ENCODE peak calls at places on chromosomes 6 and 20, in six cellular contexts. Y is left colon, A is NCI-H1417, F is tibial nerve, X is GM19239, P is lung. S is an unnamed sample.

GRCh38 chr6:56226946-56227879 is 20.2 kb downstream of the COL21A1 start:
- DNase-seq in P (no peak), Y (no peak), F (no peak), A (no peak), X (no peak), S (no peak)

GRCh38 chr20:11981366-11981947 is 63.8 kb downstream of the BTBD3 start:
- DNase-seq in X (no peak), Y (no peak), P (no peak), A (no peak), F (no peak), S (no peak)

GRCh38 chr6:44002071-44002590 is 125.1 kb downstream of the MRPL14 start:
- DNase-seq in X (peak), P (no peak), F (no peak), Y (peak), A (peak), S (no peak)

GRCh38 chr6:146133866-146134265 is 105.0 kb downstream of the GRM1 start:
- DNase-seq in F (no peak), X (no peak), A (no peak), P (no peak), Y (no peak), S (no peak)

GRCh38 chr6:43926644-43927524 is 156.9 kb downstream of the VEGFA start:
- DNase-seq in X (no peak), P (peak), A (peak), Y (peak), F (no peak), S (no peak)

GRCh38 chr6:168186438-168186837 is 107.4 kb upstream of the FRMD1 start:
- DNase-seq in Y (no peak), X (no peak), A (no peak), P (no peak), F (no peak), S (no peak)

GRCh38 chr6:1544603-1545002 is 65.1 kb upstream of the FOXC1 start:
- DNase-seq in X (no peak), A (no peak), P (no peak), Y (no peak), F (no peak), S (no peak)

GRCh38 chr6:149990109-149990671 is 26.4 kb downstream of the ULBP1 start:
- DNase-seq in P (no peak), F (no peak), Y (no peak), X (no peak), A (peak), S (no peak)

GRCh38 chr20:22511943-22512910 is 72.1 kb downstream of the FOXA2 start:
- DNase-seq in X (no peak), P (peak), A (peak), Y (peak), F (no peak), S (no peak)

GRCh38 chr6:24636681-24637080 is 9.3 kb downstream of the KIAA0319 start:
- DNase-seq in X (no peak), A (no peak), F (no peak), Y (no peak), P (no peak), S (no peak)

GRCh38 chr6:44442833-44443444 is 55.4 kb downstream of the CDC5L start:
- DNase-seq in F (no peak), X (no peak), Y (no peak), A (no peak), P (no peak), S (no peak)

GRCh38 chr20:48544402-48545333 is 283.1 kb downstream of the PREX1 start:
- DNase-seq in P (no peak), A (no peak), F (no peak), Y (no peak), X (no peak), S (no peak)

GRCh38 chr6:20118877-20119276 is 93.4 kb downstream of the MBOAT1 start:
- DNase-seq in Y (no peak), A (no peak), X (no peak), F (no peak), P (no peak), S (no peak)

GRCh38 chr20:4973330-4974097 is 27.8 kb downstream of the SLC23A2 start:
- DNase-seq in F (peak), X (no peak), A (no peak), Y (peak), P (peak), S (peak)

GRCh38 chr6:6749791-6750434 is 161.4 kb downstream of the LY86 start:
- DNase-seq in Y (peak), P (peak), X (no peak), A (no peak), F (peak), S (no peak)

GRCh38 chr6:142165227-142165626 is 18.2 kb downstream of the VTA1 start:
- DNase-seq in F (no peak), P (no peak), A (no peak), Y (no peak), X (no peak), S (no peak)

GRCh38 chr6:5135783-5136376 is 50.7 kb downstream of the PPP1R3G start:
- DNase-seq in Y (no peak), X (no peak), P (no peak), F (no peak), A (peak), S (no peak)

GRCh38 chr6:105500693-105501092 is 97.8 kb upstream of the PREP start:
- DNase-seq in P (no peak), F (no peak), X (no peak), Y (no peak), A (no peak), S (no peak)

GRCh38 chr20:54208492-54209044 is 681 bp downstream of the PFDN4 start:
- DNase-seq in Y (no peak), P (no peak), A (peak), X (no peak), F (no peak), S (peak)

GRCh38 chr6:91500689-91501303 is 913.9 kb upstream of the MAP3K7 start:
- DNase-seq in P (no peak), A (no peak), F (no peak), Y (no peak), X (no peak), S (no peak)

GRCh38 chr6:89799756-89800155 is 19.8 kb downstream of the MDN1 start:
- DNase-seq in F (no peak), Y (no peak), A (no peak), X (no peak), P (no peak), S (no peak)

GRCh38 chr6:71457883-71458282 is 169.3 kb downstream of the OGFRL1 start:
- DNase-seq in F (no peak), Y (no peak), P (no peak), A (no peak), X (no peak), S (no peak)

GRCh38 chr6:129329677-129330076 is 380.3 kb downstream of the ARHGAP18 start:
- DNase-seq in A (no peak), Y (no peak), P (no peak), F (no peak), X (no peak), S (no peak)

GRCh38 chr6:52102330-52102932 is 15.0 kb upstream of the PKHD1 start:
- DNase-seq in F (no peak), X (no peak), Y (no peak), A (no peak), P (no peak), S (no peak)

GRCh38 chr6:14380421-14380820 is 262.8 kb downstream of the CD83 start:
- DNase-seq in X (no peak), P (no peak), Y (no peak), F (no peak), A (no peak), S (no peak)

GRCh38 chr20:1345030-1345755 is 16.3 kb upstream of the SDCBP2 start:
- DNase-seq in Y (no peak), X (no peak), A (no peak), F (no peak), P (no peak), S (no peak)

GRCh38 chr20:63619086-63619485 is 7.8 kb downstream of the GMEB2 start:
- DNase-seq in Y (no peak), P (no peak), A (no peak), X (no peak), F (no peak), S (no peak)

GRCh38 chr20:47875302-47876025 is 90.2 kb upstream of the SULF2 start:
- DNase-seq in X (no peak), Y (no peak), A (no peak), F (no peak), P (no peak), S (no peak)

GRCh38 chr20:48788486-48789072 is 39.2 kb downstream of the PREX1 start:
- DNase-seq in X (peak), Y (no peak), F (no peak), P (no peak), A (no peak), S (peak)

GRCh38 chr20:40325006-40325563 is 364.0 kb downstream of the MAFB start:
- DNase-seq in X (no peak), F (no peak), Y (no peak), P (no peak), A (no peak), S (no peak)

GRCh38 chr20:8454137-8454712 is 322.2 kb downstream of the PLCB1 start:
- DNase-seq in F (no peak), P (no peak), X (no peak), A (no peak), Y (no peak), S (peak)

GRCh38 chr6:117653949-117654348 is 21.3 kb upstream of the NUS1 start:
- DNase-seq in P (no peak), Y (no peak), A (no peak), X (no peak), F (no peak), S (no peak)

GRCh38 chr6:88650029-88650619 is 313.3 kb downstream of the RNGTT start:
- DNase-seq in F (no peak), A (no peak), P (no peak), X (peak), Y (no peak), S (peak)